ENCODE peak calls at places on chromosomes 12 and 14, in eight cellular contexts. W is stomach; M is HCEC 1CT; E is stimulated activated CD4-positive, alpha-beta T cell treated with anti-CD3 and anti-CD28 coated beads, Interleukin-4, amount 100 ng/mL, for 1 hour; Y is dorsolateral prefrontal cortex; T is HuH-7.5; Z is NT2/D1; B is body of pancreas. O is an unnamed sample.

GRCh38 chr14:95562892-95563685 is 28.2 kb downstream of the GLRX5 start:
- DNase-seq in W (peak; percentile 43), M (no peak), E (no peak), Y (no peak), T (no peak), Z (no peak), B (no peak), O (no peak)

GRCh38 chr14:94145902-94146527 is 16.6 kb upstream of the IFI27L2 start:
- DNase-seq in W (no peak), M (peak; percentile 27), E (no peak), Y (no peak), T (no peak), Z (no peak), B (no peak), O (no peak)

GRCh38 chr12:25990495-25990894 is 32.0 kb downstream of the RASSF8 start:
- DNase-seq in W (no peak), M (no peak), E (no peak), Y (no peak), T (no peak), Z (no peak), B (no peak), O (no peak)

GRCh38 chr14:97029800-97030199 is 232.6 kb downstream of the VRK1 start:
- DNase-seq in W (no peak), M (no peak), E (no peak), Y (no peak), T (no peak), Z (no peak), B (no peak), O (no peak)

GRCh38 chr14:31362746-31363145 is 57.6 kb downstream of the HEATR5A start:
- DNase-seq in W (no peak), M (no peak), E (no peak), Y (no peak), T (no peak), Z (no peak), B (no peak), O (no peak)

GRCh38 chr14:73008501-73008900 is 18.4 kb downstream of the ZFYVE1 start:
- DNase-seq in W (no peak), M (peak; percentile 57), E (no peak), Y (no peak), T (no peak), Z (no peak), B (no peak), O (peak; percentile 23)

GRCh38 chr12:72226510-72226909 is 45.7 kb upstream of the TRHDE start:
- DNase-seq in W (no peak), M (no peak), E (no peak), Y (no peak), T (no peak), Z (no peak), B (no peak), O (no peak)

GRCh38 chr14:76918751-76919421 is 92.7 kb downstream of the LRRC74A start:
- DNase-seq in W (peak; percentile 97), M (peak; percentile 99), E (peak; percentile 16), Y (peak; percentile 66), T (peak; percentile 56), Z (peak; percentile 77), B (peak; percentile 97), O (peak; percentile 97)

GRCh38 chr14:101473795-101474562 is 87.3 kb upstream of the DIO3 start:
- DNase-seq in W (peak; percentile 8), M (no peak), E (no peak), Y (no peak), T (no peak), Z (no peak), B (no peak), O (no peak)

GRCh38 chr14:90726656-90727055 is 89.6 kb downstream of the TTC7B start:
- DNase-seq in W (peak; percentile 35), M (no peak), E (no peak), Y (no peak), T (no peak), Z (peak; percentile 5), B (peak; percentile 38), O (peak; percentile 18)

GRCh38 chr14:59221558-59221957 is 33.1 kb downstream of the DAAM1 start:
- DNase-seq in W (no peak), M (no peak), E (no peak), Y (no peak), T (no peak), Z (peak; percentile 13), B (no peak), O (no peak)

GRCh38 chr12:104793280-104793679 is 164.8 kb downstream of the SLC41A2 start:
- DNase-seq in W (no peak), M (no peak), E (no peak), Y (no peak), T (no peak), Z (no peak), B (no peak), O (peak; percentile 47)

GRCh38 chr12:32476446-32476845 is 77.1 kb downstream of the FGD4 start:
- DNase-seq in W (no peak), M (no peak), E (no peak), Y (no peak), T (no peak), Z (no peak), B (no peak), O (no peak)

GRCh38 chr14:52077261-52077984 is 8.6 kb upstream of the NID2 start:
- DNase-seq in W (no peak), M (peak; percentile 61), E (no peak), Y (no peak), T (no peak), Z (no peak), B (no peak), O (no peak)

GRCh38 chr14:78319826-78320635 is 149.9 kb downstream of the NRXN3 start:
- DNase-seq in W (no peak), M (no peak), E (no peak), Y (no peak), T (no peak), Z (no peak), B (no peak), O (no peak)

GRCh38 chr12:106919910-106920544 is 35.7 kb upstream of the TMEM263 start:
- DNase-seq in W (no peak), M (peak; percentile 48), E (no peak), Y (no peak), T (no peak), Z (peak; percentile 25), B (peak; percentile 19), O (no peak)

GRCh38 chr14:70188292-70188607 is 501 bp downstream of the SLC8A3 start:
- DNase-seq in W (no peak), M (no peak), E (no peak), Y (no peak), T (no peak), Z (no peak), B (no peak), O (no peak)

GRCh38 chr14:42023452-42023851 is 416.8 kb downstream of the LRFN5 start:
- DNase-seq in W (no peak), M (no peak), E (no peak), Y (no peak), T (peak; percentile 3), Z (no peak), B (no peak), O (no peak)

GRCh38 chr12:20798561-20798960 is 11.9 kb upstream of the SLCO1B3 start:
- DNase-seq in W (no peak), M (peak; percentile 1), E (no peak), Y (no peak), T (no peak), Z (peak; percentile 48), B (no peak), O (no peak)

GRCh38 chr14:76194327-76194726 is 42.6 kb downstream of the GPATCH2L start:
- DNase-seq in W (no peak), M (no peak), E (no peak), Y (no peak), T (no peak), Z (no peak), B (no peak), O (no peak)

GRCh38 chr14:94728950-94729349 is 41.0 kb downstream of the GSC start:
- DNase-seq in W (no peak), M (no peak), E (no peak), Y (no peak), T (no peak), Z (peak; percentile 20), B (no peak), O (no peak)

GRCh38 chr14:102941419-102942011 is 19.1 kb downstream of the AMN start:
- DNase-seq in W (no peak), M (no peak), E (no peak), Y (no peak), T (no peak), Z (no peak), B (no peak), O (no peak)

GRCh38 chr12:127720334-127720733 is 546.6 kb upstream of the TMEM132C start:
- DNase-seq in W (no peak), M (no peak), E (no peak), Y (no peak), T (no peak), Z (no peak), B (no peak), O (no peak)

GRCh38 chr14:40630471-40630870 is 976.2 kb upstream of the LRFN5 start:
- DNase-seq in W (no peak), M (no peak), E (no peak), Y (no peak), T (no peak), Z (no peak), B (no peak), O (no peak)

GRCh38 chr14:104107611-104108569 is 22.4 kb downstream of the ASPG start:
- DNase-seq in W (peak; percentile 51), M (no peak), E (peak; percentile 1), Y (no peak), T (no peak), Z (no peak), B (peak; percentile 20), O (no peak)

GRCh38 chr12:104736307-104736706 is 221.8 kb downstream of the SLC41A2 start:
- DNase-seq in W (no peak), M (no peak), E (no peak), Y (no peak), T (no peak), Z (no peak), B (no peak), O (peak; percentile 76)